ENCODE peak calls at places on chromosomes 11 and 22, in six cellular contexts. One of them, this sample, is unnamed. For H3K4me1, the result is how much of the 10 kb centered on the place peaks cover.

GRCh38 chr11:86196924-86197323 is 47.6 kb upstream of the EED start:
- DNase-seq in uterus: no peak
- DNase-seq in adrenal gland: no peak
- DNase-seq in IMR-90: no peak
- DNase-seq in tibial artery: no peak
- DNase-seq in keratinocyte: no peak
- DNase-seq in this sample: no peak

GRCh38 chr11:70068345-70068744 is 9.8 kb upstream of the ANO1 start:
- DNase-seq in uterus: no peak
- DNase-seq in adrenal gland: no peak
- DNase-seq in IMR-90: no peak
- DNase-seq in tibial artery: no peak
- DNase-seq in keratinocyte: no peak
- DNase-seq in this sample: peak

GRCh38 chr11:77069969-77070582 is 3.3 kb downstream of the CAPN5 start:
- DNase-seq in uterus: no peak
- DNase-seq in adrenal gland: peak
- DNase-seq in IMR-90: no peak
- DNase-seq in tibial artery: no peak
- DNase-seq in keratinocyte: no peak
- DNase-seq in this sample: peak

GRCh38 chr22:30538280-30538679 is 8.3 kb downstream of the SEC14L6 start:
- DNase-seq in uterus: no peak
- DNase-seq in adrenal gland: no peak
- DNase-seq in IMR-90: peak
- DNase-seq in tibial artery: no peak
- DNase-seq in keratinocyte: peak
- DNase-seq in this sample: no peak

GRCh38 chr22:30823015-30823370 is 128.3 kb downstream of the OSBP2 start:
- DNase-seq in uterus: no peak
- DNase-seq in adrenal gland: no peak
- DNase-seq in IMR-90: no peak
- DNase-seq in tibial artery: no peak
- DNase-seq in keratinocyte: no peak
- DNase-seq in this sample: no peak

GRCh38 chr11:57210731-57211335 is 26.2 kb downstream of the APLNR start:
- DNase-seq in uterus: peak
- DNase-seq in adrenal gland: peak
- DNase-seq in IMR-90: no peak
- DNase-seq in tibial artery: no peak
- DNase-seq in keratinocyte: no peak
- DNase-seq in this sample: no peak

GRCh38 chr22:44449061-44449682 is 48.9 kb downstream of the RTL6 start:
- DNase-seq in uterus: no peak
- DNase-seq in adrenal gland: peak
- DNase-seq in IMR-90: peak
- DNase-seq in tibial artery: no peak
- DNase-seq in keratinocyte: peak
- DNase-seq in this sample: no peak

GRCh38 chr11:48022445-48022844 is 42.1 kb downstream of the PTPRJ start:
- DNase-seq in uterus: no peak
- DNase-seq in adrenal gland: no peak
- DNase-seq in IMR-90: no peak
- DNase-seq in tibial artery: no peak
- DNase-seq in keratinocyte: no peak
- DNase-seq in this sample: no peak

GRCh38 chr11:30128269-30128932 is 102.4 kb upstream of the FSHB start:
- DNase-seq in uterus: no peak
- DNase-seq in adrenal gland: no peak
- DNase-seq in IMR-90: peak
- DNase-seq in tibial artery: no peak
- DNase-seq in keratinocyte: no peak
- DNase-seq in this sample: no peak

GRCh38 chr22:41417622-41418390 is 28.8 kb downstream of the TOB2 start:
- DNase-seq in uterus: peak
- DNase-seq in adrenal gland: peak
- DNase-seq in IMR-90: no peak
- DNase-seq in tibial artery: peak
- DNase-seq in keratinocyte: no peak
- DNase-seq in this sample: no peak

GRCh38 chr22:38284042-38284402 is 11.2 kb upstream of the TMEM184B start:
- DNase-seq in uterus: peak
- DNase-seq in adrenal gland: no peak
- DNase-seq in IMR-90: peak
- DNase-seq in tibial artery: peak
- DNase-seq in keratinocyte: no peak
- DNase-seq in this sample: no peak

GRCh38 chr11:47163198-47163597 is 13.5 kb downstream of the ARFGAP2 start:
- DNase-seq in uterus: no peak
- DNase-seq in adrenal gland: no peak
- DNase-seq in IMR-90: no peak
- DNase-seq in tibial artery: no peak
- DNase-seq in keratinocyte: no peak
- DNase-seq in this sample: no peak

GRCh38 chr11:122512688-122513087 is 142.8 kb upstream of the UBASH3B start:
- DNase-seq in uterus: no peak
- DNase-seq in adrenal gland: no peak
- DNase-seq in IMR-90: no peak
- DNase-seq in tibial artery: no peak
- DNase-seq in keratinocyte: no peak
- DNase-seq in this sample: no peak

GRCh38 chr11:27392715-27393114 is 29.7 kb upstream of the CCDC34 start:
- DNase-seq in uterus: peak
- DNase-seq in adrenal gland: no peak
- DNase-seq in IMR-90: peak
- DNase-seq in tibial artery: no peak
- DNase-seq in keratinocyte: no peak
- DNase-seq in this sample: no peak

GRCh38 chr11:62552465-62552782 is 5.8 kb upstream of the AHNAK start:
- DNase-seq in uterus: no peak
- DNase-seq in adrenal gland: no peak
- DNase-seq in IMR-90: peak
- DNase-seq in tibial artery: no peak
- DNase-seq in keratinocyte: no peak
- DNase-seq in this sample: no peak
- H3K4me1 ChIP-seq in uterus: under half
- H3K4me1 ChIP-seq in adrenal gland: under half
- H3K4me1 ChIP-seq in IMR-90: under half
- H3K4me1 ChIP-seq in tibial artery: half or more
- H3K4me1 ChIP-seq in keratinocyte: half or more
- H3K4me1 ChIP-seq in this sample: half or more

GRCh38 chr11:75421035-75421602 is 11.9 kb downstream of the KLHL35 start:
- DNase-seq in uterus: no peak
- DNase-seq in adrenal gland: no peak
- DNase-seq in IMR-90: no peak
- DNase-seq in tibial artery: no peak
- DNase-seq in keratinocyte: no peak
- DNase-seq in this sample: no peak
- H3K27ac ChIP-seq in uterus: no peak
- H3K27ac ChIP-seq in adrenal gland: no peak
- H3K27ac ChIP-seq in IMR-90: no peak
- H3K27ac ChIP-seq in tibial artery: no peak
- H3K27ac ChIP-seq in keratinocyte: no peak
- H3K27ac ChIP-seq in this sample: peak

DNA sequence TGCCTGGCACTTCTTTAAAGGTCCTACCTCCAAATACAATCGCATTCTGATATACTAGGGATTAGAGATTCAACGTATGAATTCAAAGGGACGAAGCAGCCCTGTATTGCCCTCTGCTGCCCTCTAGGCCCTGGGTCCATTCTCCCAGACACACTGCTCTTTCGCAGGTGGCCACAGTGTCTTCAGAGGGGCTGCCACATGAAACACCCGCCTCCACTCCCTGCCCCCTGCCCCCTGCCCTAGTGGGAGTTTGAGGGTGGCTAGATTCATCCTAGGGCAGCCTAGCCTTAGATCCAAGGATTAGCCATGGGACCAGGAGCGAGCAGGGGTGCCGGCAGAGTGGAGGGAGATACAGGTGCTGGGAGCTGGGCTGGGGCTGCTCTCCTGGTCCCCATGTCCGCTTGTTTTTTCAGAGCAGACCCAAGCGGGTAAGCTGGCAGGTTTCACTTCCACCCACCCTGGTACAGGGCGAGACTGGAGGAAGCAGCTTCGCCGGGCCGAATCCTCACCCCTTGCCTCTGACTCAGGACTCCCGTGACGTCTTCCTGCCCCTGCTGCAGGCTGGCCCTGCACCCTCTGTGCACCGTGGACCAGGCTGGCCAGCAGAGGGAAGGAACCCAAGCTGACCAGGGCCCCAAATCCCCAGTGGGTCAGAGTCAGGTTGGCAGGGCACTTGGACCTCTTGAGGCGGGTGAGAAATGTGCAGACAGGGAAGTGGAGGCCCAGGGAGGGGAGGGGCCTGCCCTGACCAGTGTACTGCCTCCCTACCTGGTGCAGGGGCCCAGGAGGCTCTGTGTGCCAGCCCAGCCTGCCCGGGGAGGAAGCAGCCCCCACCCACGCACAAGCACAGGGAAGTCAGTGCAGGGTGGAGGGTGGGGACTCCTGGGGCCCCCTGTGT is 28.4 kb upstream of the HMOX1 start:
- DNase-seq in uterus: peak
- DNase-seq in adrenal gland: peak
- DNase-seq in IMR-90: no peak
- DNase-seq in tibial artery: peak
- DNase-seq in keratinocyte: no peak
- DNase-seq in this sample: no peak
- TF ChIP-seq CTCF in uterus: no peak
- TF ChIP-seq CTCF in adrenal gland: no peak
- TF ChIP-seq CTCF in IMR-90: peak
- TF ChIP-seq CTCF in tibial artery: peak
- TF ChIP-seq CTCF in keratinocyte: no peak
- TF ChIP-seq CTCF in this sample: peak

GRCh38 chr11:116931206-116931953 is 94.0 kb upstream of the APOA1 start:
- DNase-seq in uterus: peak
- DNase-seq in adrenal gland: peak
- DNase-seq in IMR-90: peak
- DNase-seq in tibial artery: no peak
- DNase-seq in keratinocyte: peak
- DNase-seq in this sample: no peak

GRCh38 chr11:116930586-116930985 is 93.2 kb upstream of the APOA1 start:
- DNase-seq in uterus: no peak
- DNase-seq in adrenal gland: no peak
- DNase-seq in IMR-90: no peak
- DNase-seq in tibial artery: no peak
- DNase-seq in keratinocyte: no peak
- DNase-seq in this sample: no peak

GRCh38 chr11:116929393-116930090 is 92.1 kb upstream of the APOA1 start:
- DNase-seq in uterus: no peak
- DNase-seq in adrenal gland: no peak
- DNase-seq in IMR-90: peak
- DNase-seq in tibial artery: no peak
- DNase-seq in keratinocyte: no peak
- DNase-seq in this sample: no peak

GRCh38 chr11:116928845-116929244 is 91.4 kb upstream of the APOA1 start:
- DNase-seq in uterus: no peak
- DNase-seq in adrenal gland: no peak
- DNase-seq in IMR-90: no peak
- DNase-seq in tibial artery: no peak
- DNase-seq in keratinocyte: no peak
- DNase-seq in this sample: no peak

DNA sequence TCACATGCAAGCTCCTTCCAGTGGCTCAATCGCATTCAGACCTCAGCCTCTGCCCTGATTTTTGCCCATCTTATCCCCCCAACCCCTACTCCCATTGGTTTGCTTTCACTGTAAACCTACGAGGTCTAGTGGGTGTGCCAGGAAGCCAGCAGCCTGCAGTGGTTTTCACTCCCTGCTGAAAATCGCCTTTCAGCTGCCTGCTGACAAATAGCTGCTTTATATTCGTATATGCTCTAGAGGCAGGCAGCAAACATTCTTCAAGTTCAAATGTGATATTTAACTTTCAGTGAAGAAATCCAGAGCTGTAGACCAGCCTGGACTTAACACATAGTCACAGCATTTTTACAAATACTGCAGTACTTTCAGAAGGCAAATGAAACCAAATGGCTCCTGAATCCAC is 92.8 kb upstream of the APOA1 start:
- DNase-seq in uterus: no peak
- DNase-seq in adrenal gland: no peak
- DNase-seq in IMR-90: peak
- DNase-seq in tibial artery: no peak
- DNase-seq in keratinocyte: no peak
- DNase-seq in this sample: no peak
- H3K4me1 ChIP-seq in uterus: under half
- H3K4me1 ChIP-seq in adrenal gland: under half
- H3K4me1 ChIP-seq in IMR-90: under half
- H3K4me1 ChIP-seq in tibial artery: under half
- H3K4me1 ChIP-seq in keratinocyte: under half
- H3K4me1 ChIP-seq in this sample: under half

GRCh38 chr22:27751277-27752070 is 50.1 kb downstream of the MN1 start:
- DNase-seq in uterus: no peak
- DNase-seq in adrenal gland: no peak
- DNase-seq in IMR-90: no peak
- DNase-seq in tibial artery: no peak
- DNase-seq in keratinocyte: no peak
- DNase-seq in this sample: no peak
- H3K27ac ChIP-seq in uterus: no peak
- H3K27ac ChIP-seq in adrenal gland: no peak
- H3K27ac ChIP-seq in IMR-90: no peak
- H3K27ac ChIP-seq in tibial artery: peak
- H3K27ac ChIP-seq in keratinocyte: no peak
- H3K27ac ChIP-seq in this sample: peak

GRCh38 chr22:23053912-23054530 is 16.3 kb upstream of the GNAZ start:
- DNase-seq in uterus: no peak
- DNase-seq in adrenal gland: no peak
- DNase-seq in IMR-90: no peak
- DNase-seq in tibial artery: peak
- DNase-seq in keratinocyte: no peak
- DNase-seq in this sample: peak
- TF ChIP-seq CTCF in uterus: no peak
- TF ChIP-seq CTCF in adrenal gland: no peak
- TF ChIP-seq CTCF in IMR-90: no peak
- TF ChIP-seq CTCF in tibial artery: no peak
- TF ChIP-seq CTCF in keratinocyte: no peak
- TF ChIP-seq CTCF in this sample: no peak

GRCh38 chr22:23228503-23228902 is 48.2 kb downstream of the BCR start:
- DNase-seq in uterus: no peak
- DNase-seq in adrenal gland: no peak
- DNase-seq in IMR-90: no peak
- DNase-seq in tibial artery: no peak
- DNase-seq in keratinocyte: no peak
- DNase-seq in this sample: no peak

GRCh38 chr22:23230348-23231068 is 50.2 kb downstream of the BCR start:
- DNase-seq in uterus: no peak
- DNase-seq in adrenal gland: no peak
- DNase-seq in IMR-90: no peak
- DNase-seq in tibial artery: no peak
- DNase-seq in keratinocyte: no peak
- DNase-seq in this sample: no peak

GRCh38 chr22:23231471-23232093 is 51.3 kb downstream of the BCR start:
- DNase-seq in uterus: no peak
- DNase-seq in adrenal gland: no peak
- DNase-seq in IMR-90: no peak
- DNase-seq in tibial artery: no peak
- DNase-seq in keratinocyte: no peak
- DNase-seq in this sample: no peak

GRCh38 chr22:23227380-23227779 is 47.1 kb downstream of the BCR start:
- DNase-seq in uterus: no peak
- DNase-seq in adrenal gland: no peak
- DNase-seq in IMR-90: no peak
- DNase-seq in tibial artery: no peak
- DNase-seq in keratinocyte: no peak
- DNase-seq in this sample: no peak

GRCh38 chr22:23229646-23230045 is 49.3 kb downstream of the BCR start:
- DNase-seq in uterus: no peak
- DNase-seq in adrenal gland: no peak
- DNase-seq in IMR-90: no peak
- DNase-seq in tibial artery: no peak
- DNase-seq in keratinocyte: no peak
- DNase-seq in this sample: no peak
- H3K4me1 ChIP-seq in uterus: under half
- H3K4me1 ChIP-seq in adrenal gland: under half
- H3K4me1 ChIP-seq in IMR-90: under half
- H3K4me1 ChIP-seq in tibial artery: half or more
- H3K4me1 ChIP-seq in keratinocyte: under half
- H3K4me1 ChIP-seq in this sample: under half